ENCODE peak calls at places on chromosomes 2 and 18, in six cellular contexts. B is HCT116, D is K562, N is HepG2, P is H1, H is GM12878. I is an unnamed sample.

GRCh38 chr2:39593439-39594393 is 72.0 kb upstream of the TMEM178A start:
- DNase-seq in B (peak; percentile 12), D (no peak), N (peak; percentile 56), P (no peak), H (no peak), I (peak; percentile 40)

GRCh38 chr2:85394976-85395375 is 15.2 kb downstream of the CAPG start:
- DNase-seq in B (no peak), D (no peak), N (no peak), P (no peak), H (no peak), I (no peak)

GRCh38 chr2:121961761-121962160 is 206.3 kb downstream of the TSN start:
- DNase-seq in B (no peak), D (no peak), N (no peak), P (no peak), H (no peak), I (no peak)

GRCh38 chr2:71725836-71726235 is 272.5 kb downstream of the DYSF start:
- DNase-seq in B (no peak), D (no peak), N (no peak), P (no peak), H (no peak), I (no peak)

GRCh38 chr2:234003972-234004617 is 46.4 kb upstream of the SPP2 start:
- DNase-seq in B (peak; percentile 77), D (no peak), N (no peak), P (no peak), H (no peak), I (no peak)

GRCh38 chr18:48021273-48021914 is 90.9 kb upstream of the SMAD2 start:
- DNase-seq in B (no peak), D (no peak), N (no peak), P (no peak), H (no peak), I (peak; percentile 10)

GRCh38 chr2:164190700-164191099 is 430.6 kb downstream of the GRB14 start:
- DNase-seq in B (no peak), D (no peak), N (no peak), P (no peak), H (no peak), I (no peak)

GRCh38 chr2:237577956-237578870 is 11.8 kb downstream of the PRLH start:
- DNase-seq in B (no peak), D (no peak), N (no peak), P (no peak), H (no peak), I (no peak)

GRCh38 chr2:181673178-181673577 is 7.1 kb downstream of the NEUROD1 start:
- DNase-seq in B (no peak), D (no peak), N (no peak), P (no peak), H (peak; percentile 30), I (no peak)
- TF ChIP-seq ATF3 in B (no peak), D (no peak), N (no peak), P (no peak), H (no peak), I (no peak)

GRCh38 chr2:7097353-7097895 is 180.2 kb downstream of the RNF144A start:
- DNase-seq in B (peak; percentile 36), D (peak; percentile 82), N (peak; percentile 41), P (peak; percentile 92), H (peak; percentile 35), I (peak; percentile 83)
- TF ChIP-seq ATF3 in B (no peak), D (no peak), N (no peak), P (no peak), H (no peak), I (no peak)

GRCh38 chr2:162245051-162245450 is 1.8 kb upstream of the FAP start:
- DNase-seq in B (no peak), D (no peak), N (no peak), P (no peak), H (no peak), I (no peak)

GRCh38 chr2:162244559-162245031 is 1.4 kb upstream of the FAP start:
- DNase-seq in B (peak; percentile 22), D (no peak), N (no peak), P (no peak), H (no peak), I (no peak)

GRCh38 chr2:162243305-162243693 is at the start of gene FAP:
- DNase-seq in B (no peak), D (no peak), N (no peak), P (no peak), H (no peak), I (no peak)

GRCh38 chr2:162241571-162241970 is 1.7 kb downstream of the FAP start:
- DNase-seq in B (no peak), D (no peak), N (no peak), P (no peak), H (no peak), I (no peak)

GRCh38 chr2:162242586-162243304 is 500 bp downstream of the FAP start:
- DNase-seq in B (no peak), D (no peak), N (no peak), P (no peak), H (no peak), I (no peak)
- TF ChIP-seq ATF3 in B (no peak), D (no peak), N (no peak), P (no peak), H (no peak), I (no peak)

GRCh38 chr2:166464187-166464586 is 29.9 kb downstream of the SCN7A start:
- DNase-seq in B (no peak), D (no peak), N (no peak), P (no peak), H (no peak), I (no peak)
- TF ChIP-seq ATF3 in B (no peak), D (no peak), N (no peak), P (no peak), H (no peak), I (no peak)

GRCh38 chr2:236367791-236368289 is 103.6 kb upstream of the ASB18 start:
- DNase-seq in B (no peak), D (no peak), N (no peak), P (no peak), H (no peak), I (no peak)
- TF ChIP-seq ATF3 in B (no peak), D (no peak), N (no peak), P (no peak), H (no peak), I (no peak)

GRCh38 chr2:123777116-123777515 is 248.0 kb upstream of the CNTNAP5 start:
- DNase-seq in B (no peak), D (no peak), N (no peak), P (no peak), H (no peak), I (no peak)

GRCh38 chr2:123768233-123768632 is 256.9 kb upstream of the CNTNAP5 start:
- DNase-seq in B (no peak), D (no peak), N (no peak), P (no peak), H (no peak), I (no peak)

GRCh38 chr2:123769001-123769400 is 256.1 kb upstream of the CNTNAP5 start:
- DNase-seq in B (no peak), D (no peak), N (no peak), P (no peak), H (no peak), I (no peak)

DNA sequence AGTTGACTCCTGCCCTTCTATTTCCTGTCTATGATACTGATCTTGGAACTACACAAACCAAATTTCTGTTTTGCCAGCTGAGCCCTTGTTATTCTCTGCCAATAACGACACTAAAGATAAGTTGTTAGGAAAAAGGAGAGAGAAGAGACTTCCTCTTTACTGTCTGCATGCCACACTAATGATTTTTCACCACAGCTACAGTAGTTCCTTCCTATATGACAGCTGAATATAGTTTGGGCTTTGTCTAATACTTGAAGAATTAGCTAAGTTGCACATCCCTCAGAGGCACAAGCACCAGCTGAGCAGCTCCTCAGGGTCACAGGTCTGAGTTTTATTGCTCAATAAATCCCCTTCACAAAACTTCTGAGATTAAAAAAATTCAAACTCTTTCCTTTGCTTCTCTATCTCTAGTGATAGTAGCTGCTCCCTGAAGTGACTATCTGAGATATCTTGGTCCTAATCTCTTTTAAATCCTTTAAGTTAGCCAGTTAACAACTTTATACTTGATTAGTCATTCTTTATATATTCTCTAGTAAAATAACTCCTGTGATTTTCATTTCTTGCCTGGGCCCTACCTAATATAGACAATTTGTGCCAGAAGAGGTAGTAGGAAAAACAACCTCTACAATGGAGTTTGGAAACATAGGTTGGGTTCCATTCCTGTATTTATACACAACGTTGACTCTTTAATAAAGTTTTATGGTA is 253.0 kb upstream of the CNTNAP5 start:
- DNase-seq in B (no peak), D (no peak), N (no peak), P (no peak), H (no peak), I (no peak)
- TF ChIP-seq ATF3 in B (no peak), D (no peak), N (no peak), P (no peak), H (no peak), I (no peak)